ENCODE peak calls at places on chromosome 6, in eight cellular contexts. One of them, this sample, is unnamed.

GRCh38 chr6:26299286-26300042 is 65.5 kb upstream of the BTN3A2 start:
- DNase-seq in upper lobe of left lung: no peak
- DNase-seq in K562: no peak
- DNase-seq in HepG2: no peak
- DNase-seq in A549: no peak
- DNase-seq in stomach: no peak
- DNase-seq in GM12878: no peak
- DNase-seq in ovary: no peak
- DNase-seq in this sample: no peak

GRCh38 chr6:12324096-12324495 is 33.9 kb downstream of the EDN1 start:
- DNase-seq in upper lobe of left lung: no peak
- DNase-seq in K562: no peak
- DNase-seq in HepG2: peak
- DNase-seq in A549: peak
- DNase-seq in stomach: peak
- DNase-seq in GM12878: no peak
- DNase-seq in ovary: no peak
- DNase-seq in this sample: no peak

GRCh38 chr6:169881398-169881797 is 130.0 kb downstream of the ERMARD start:
- DNase-seq in upper lobe of left lung: no peak
- DNase-seq in K562: no peak
- DNase-seq in HepG2: no peak
- DNase-seq in A549: no peak
- DNase-seq in stomach: no peak
- DNase-seq in GM12878: no peak
- DNase-seq in ovary: peak
- DNase-seq in this sample: no peak

GRCh38 chr6:37473364-37474095 is 26.2 kb downstream of the CCDC167 start:
- DNase-seq in upper lobe of left lung: no peak
- DNase-seq in K562: no peak
- DNase-seq in HepG2: no peak
- DNase-seq in A549: no peak
- DNase-seq in stomach: peak
- DNase-seq in GM12878: no peak
- DNase-seq in ovary: no peak
- DNase-seq in this sample: no peak

GRCh38 chr6:66926060-66926459 is 1219.0 kb upstream of the EYS start:
- DNase-seq in upper lobe of left lung: no peak
- DNase-seq in K562: peak
- DNase-seq in HepG2: peak
- DNase-seq in A549: no peak
- DNase-seq in stomach: no peak
- DNase-seq in GM12878: no peak
- DNase-seq in ovary: no peak
- DNase-seq in this sample: no peak

GRCh38 chr6:116531675-116532570 is 13.6 kb downstream of the TRAPPC3L start:
- DNase-seq in upper lobe of left lung: peak
- DNase-seq in K562: peak
- DNase-seq in HepG2: peak
- DNase-seq in A549: peak
- DNase-seq in stomach: peak
- DNase-seq in GM12878: no peak
- DNase-seq in ovary: peak
- DNase-seq in this sample: peak

GRCh38 chr6:6519028-6519427 is 69.5 kb upstream of the LY86 start:
- DNase-seq in upper lobe of left lung: no peak
- DNase-seq in K562: peak
- DNase-seq in HepG2: no peak
- DNase-seq in A549: no peak
- DNase-seq in stomach: no peak
- DNase-seq in GM12878: no peak
- DNase-seq in ovary: no peak
- DNase-seq in this sample: no peak

GRCh38 chr6:89596484-89596883 is 42.1 kb downstream of the LYRM2 start:
- DNase-seq in upper lobe of left lung: no peak
- DNase-seq in K562: peak
- DNase-seq in HepG2: no peak
- DNase-seq in A549: no peak
- DNase-seq in stomach: no peak
- DNase-seq in GM12878: no peak
- DNase-seq in ovary: no peak
- DNase-seq in this sample: no peak

GRCh38 chr6:143177706-143178105 is 117.0 kb downstream of the AIG1 start:
- DNase-seq in upper lobe of left lung: peak
- DNase-seq in K562: no peak
- DNase-seq in HepG2: no peak
- DNase-seq in A549: no peak
- DNase-seq in stomach: no peak
- DNase-seq in GM12878: no peak
- DNase-seq in ovary: no peak
- DNase-seq in this sample: no peak

DNA sequence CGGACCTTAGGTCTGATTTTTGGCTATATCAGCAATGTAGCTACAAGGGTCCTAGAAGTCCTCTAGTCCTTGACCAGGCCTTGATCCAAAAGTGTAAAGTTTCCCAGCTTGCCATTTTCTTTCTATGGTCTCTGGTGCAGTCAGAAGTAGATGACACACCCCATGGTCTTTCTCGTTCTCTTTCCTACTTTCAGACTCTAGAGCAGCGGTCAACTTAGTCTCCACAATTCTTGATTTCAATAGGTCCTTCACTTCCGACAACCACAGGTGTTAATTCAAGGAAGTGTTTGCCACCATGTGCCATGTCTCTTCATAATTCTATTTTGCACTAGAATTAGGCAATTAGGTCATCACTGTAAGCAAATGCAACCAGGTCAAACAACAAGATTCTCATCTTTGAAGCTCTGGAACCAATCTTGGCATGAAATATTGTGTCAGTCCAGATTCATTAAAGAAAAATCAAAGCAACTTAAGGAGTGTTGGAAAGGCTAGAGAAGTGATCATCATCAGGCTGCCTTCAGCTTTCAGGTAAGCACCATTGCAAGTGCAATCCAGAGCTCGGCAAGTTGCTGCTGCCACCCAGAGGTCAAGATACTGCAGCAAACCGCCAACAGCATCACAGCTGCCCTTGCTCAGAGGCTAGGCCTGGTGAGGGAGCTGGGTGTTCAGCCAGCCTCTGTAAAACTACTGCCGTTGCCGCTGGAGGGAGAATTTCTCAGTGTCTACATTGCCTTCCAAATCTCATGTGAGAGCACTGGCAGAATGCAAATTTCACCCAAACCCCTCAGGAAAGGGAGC is 5.6 kb upstream of the SYNE1 start:
- DNase-seq in upper lobe of left lung: no peak
- DNase-seq in K562: no peak
- DNase-seq in HepG2: peak
- DNase-seq in A549: peak
- DNase-seq in stomach: peak
- DNase-seq in GM12878: no peak
- DNase-seq in ovary: peak
- DNase-seq in this sample: peak
- TF ChIP-seq CTCF in upper lobe of left lung: peak
- TF ChIP-seq CTCF in K562: peak
- TF ChIP-seq CTCF in HepG2: peak
- TF ChIP-seq CTCF in A549: peak
- TF ChIP-seq CTCF in stomach: no peak
- TF ChIP-seq CTCF in GM12878: peak
- TF ChIP-seq CTCF in ovary: peak
- TF ChIP-seq CTCF in this sample: peak

GRCh38 chr6:43786664-43787329 is 16.8 kb downstream of the VEGFA start:
- DNase-seq in upper lobe of left lung: no peak
- DNase-seq in K562: no peak
- DNase-seq in HepG2: no peak
- DNase-seq in A549: no peak
- DNase-seq in stomach: no peak
- DNase-seq in GM12878: no peak
- DNase-seq in ovary: no peak
- DNase-seq in this sample: no peak
- H3K27ac ChIP-seq in upper lobe of left lung: no peak
- H3K27ac ChIP-seq in K562: no peak
- H3K27ac ChIP-seq in HepG2: no peak
- H3K27ac ChIP-seq in A549: no peak
- H3K27ac ChIP-seq in stomach: no peak
- H3K27ac ChIP-seq in GM12878: no peak
- H3K27ac ChIP-seq in ovary: no peak
- H3K27ac ChIP-seq in this sample: no peak

DNA sequence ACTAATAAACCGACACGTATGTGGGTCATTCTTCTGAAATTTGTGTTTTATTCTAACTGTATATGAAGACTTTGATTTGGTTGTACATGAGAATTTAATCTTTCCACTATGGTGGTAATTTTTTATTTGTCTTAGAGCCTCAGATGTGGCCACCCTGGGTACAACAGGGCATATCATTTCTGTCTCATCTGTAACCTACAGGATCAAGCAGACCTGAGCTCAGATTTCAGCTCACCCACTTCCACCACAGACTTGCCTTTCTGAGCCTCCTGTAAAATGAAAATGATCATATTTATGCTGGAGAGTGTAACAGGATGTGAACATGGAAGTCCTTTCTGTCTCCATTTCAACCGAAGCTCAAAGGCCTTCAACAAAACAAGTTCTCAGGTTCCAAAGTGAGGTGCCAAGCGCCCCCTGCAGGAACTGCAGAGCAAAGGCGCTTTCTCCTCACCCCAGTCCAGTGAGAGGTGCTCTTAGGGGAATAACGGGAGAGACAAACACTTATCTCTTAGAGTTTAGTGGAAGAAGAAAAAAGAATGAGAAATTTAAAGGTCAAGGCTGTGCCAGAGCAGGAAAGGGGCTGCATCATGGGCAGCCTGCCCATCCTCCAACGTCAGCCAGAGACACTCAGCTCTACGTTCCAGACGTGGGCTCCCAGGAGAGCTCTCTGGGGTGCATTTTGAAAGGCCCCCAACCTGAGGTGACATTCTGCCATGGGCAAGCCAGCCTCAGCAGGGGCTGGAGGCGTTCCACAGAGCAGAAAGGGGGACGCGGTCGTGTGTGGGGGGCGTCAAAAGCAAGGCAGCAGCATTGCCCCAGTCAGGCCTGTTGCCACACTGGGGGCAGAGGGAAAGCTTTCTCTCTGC is 23.1 kb upstream of the CD24 start:
- DNase-seq in upper lobe of left lung: no peak
- DNase-seq in K562: peak
- DNase-seq in HepG2: peak
- DNase-seq in A549: peak
- DNase-seq in stomach: peak
- DNase-seq in GM12878: peak
- DNase-seq in ovary: no peak
- DNase-seq in this sample: no peak
- TF ChIP-seq EP300 in upper lobe of left lung: no peak
- TF ChIP-seq EP300 in K562: no peak
- TF ChIP-seq EP300 in HepG2: no peak
- TF ChIP-seq EP300 in A549: no peak
- TF ChIP-seq EP300 in stomach: no peak
- TF ChIP-seq EP300 in GM12878: no peak
- TF ChIP-seq EP300 in ovary: no peak
- TF ChIP-seq EP300 in this sample: no peak

DNA sequence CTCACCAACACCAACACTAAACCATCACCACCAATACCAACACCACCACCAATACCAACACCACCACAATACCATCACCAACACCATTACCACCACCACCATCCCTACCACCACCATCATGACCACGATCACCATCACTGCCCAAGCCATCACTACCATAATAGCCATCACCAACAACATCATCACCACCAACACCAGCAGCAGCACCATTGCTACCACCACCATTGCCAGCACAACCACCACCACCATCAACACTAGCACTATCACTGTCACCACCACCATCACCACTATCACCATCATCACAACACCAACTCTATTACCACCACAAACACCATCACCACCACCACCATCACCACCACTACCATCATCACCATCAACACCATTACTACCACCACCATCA is 53.0 kb downstream of the TMEM242 start:
- DNase-seq in upper lobe of left lung: no peak
- DNase-seq in K562: no peak
- DNase-seq in HepG2: no peak
- DNase-seq in A549: no peak
- DNase-seq in stomach: no peak
- DNase-seq in GM12878: no peak
- DNase-seq in ovary: no peak
- DNase-seq in this sample: no peak
- TF ChIP-seq CTCF in upper lobe of left lung: no peak
- TF ChIP-seq CTCF in K562: no peak
- TF ChIP-seq CTCF in HepG2: no peak
- TF ChIP-seq CTCF in A549: no peak
- TF ChIP-seq CTCF in stomach: no peak
- TF ChIP-seq CTCF in GM12878: no peak
- TF ChIP-seq CTCF in ovary: no peak
- TF ChIP-seq CTCF in this sample: no peak

GRCh38 chr6:80545323-80545722 is 438.9 kb downstream of the BCKDHB start:
- DNase-seq in upper lobe of left lung: no peak
- DNase-seq in K562: no peak
- DNase-seq in HepG2: no peak
- DNase-seq in A549: no peak
- DNase-seq in stomach: no peak
- DNase-seq in GM12878: no peak
- DNase-seq in ovary: no peak
- DNase-seq in this sample: no peak

GRCh38 chr6:80550271-80550670 is 443.8 kb downstream of the BCKDHB start:
- DNase-seq in upper lobe of left lung: no peak
- DNase-seq in K562: no peak
- DNase-seq in HepG2: no peak
- DNase-seq in A549: no peak
- DNase-seq in stomach: no peak
- DNase-seq in GM12878: no peak
- DNase-seq in ovary: no peak
- DNase-seq in this sample: no peak

GRCh38 chr6:80550748-80551147 is 444.3 kb downstream of the BCKDHB start:
- DNase-seq in upper lobe of left lung: no peak
- DNase-seq in K562: no peak
- DNase-seq in HepG2: no peak
- DNase-seq in A549: no peak
- DNase-seq in stomach: no peak
- DNase-seq in GM12878: no peak
- DNase-seq in ovary: no peak
- DNase-seq in this sample: no peak

GRCh38 chr6:80547827-80548226 is 441.4 kb downstream of the BCKDHB start:
- DNase-seq in upper lobe of left lung: no peak
- DNase-seq in K562: no peak
- DNase-seq in HepG2: no peak
- DNase-seq in A549: no peak
- DNase-seq in stomach: no peak
- DNase-seq in GM12878: no peak
- DNase-seq in ovary: no peak
- DNase-seq in this sample: no peak

GRCh38 chr6:80548496-80548895 is 442.0 kb downstream of the BCKDHB start:
- DNase-seq in upper lobe of left lung: no peak
- DNase-seq in K562: no peak
- DNase-seq in HepG2: no peak
- DNase-seq in A549: no peak
- DNase-seq in stomach: no peak
- DNase-seq in GM12878: no peak
- DNase-seq in ovary: no peak
- DNase-seq in this sample: no peak
- H3K27ac ChIP-seq in upper lobe of left lung: no peak
- H3K27ac ChIP-seq in K562: no peak
- H3K27ac ChIP-seq in HepG2: no peak
- H3K27ac ChIP-seq in A549: no peak
- H3K27ac ChIP-seq in stomach: no peak
- H3K27ac ChIP-seq in GM12878: no peak
- H3K27ac ChIP-seq in ovary: no peak
- H3K27ac ChIP-seq in this sample: peak

GRCh38 chr6:10746915-10747250 is 722 bp upstream of the TMEM14B start:
- DNase-seq in upper lobe of left lung: no peak
- DNase-seq in K562: no peak
- DNase-seq in HepG2: no peak
- DNase-seq in A549: no peak
- DNase-seq in stomach: no peak
- DNase-seq in GM12878: no peak
- DNase-seq in ovary: no peak
- DNase-seq in this sample: no peak
- TF ChIP-seq EP300 in upper lobe of left lung: no peak
- TF ChIP-seq EP300 in K562: no peak
- TF ChIP-seq EP300 in HepG2: no peak
- TF ChIP-seq EP300 in A549: no peak
- TF ChIP-seq EP300 in stomach: no peak
- TF ChIP-seq EP300 in GM12878: no peak
- TF ChIP-seq EP300 in ovary: no peak
- TF ChIP-seq EP300 in this sample: no peak

This sample was measured in tibial nerve.